ENCODE peak calls at places on chromosomes 13 and 19, in six cellular contexts. One of them, this sample, is unnamed.

GRCh38 chr13:44093607-44094583 is 214.2 kb downstream of the LACC1 start:
- DNase-seq in dorsolateral prefrontal cortex: no peak
- DNase-seq in BJ: no peak
- DNase-seq in A549: no peak
- DNase-seq in AG04450: no peak
- DNase-seq in CD8-positive, alpha-beta T cell: no peak
- DNase-seq in this sample: no peak

GRCh38 chr13:51494151-51494550 is 41.3 kb upstream of the INTS6 start:
- DNase-seq in dorsolateral prefrontal cortex: no peak
- DNase-seq in BJ: no peak
- DNase-seq in A549: no peak
- DNase-seq in AG04450: no peak
- DNase-seq in CD8-positive, alpha-beta T cell: no peak
- DNase-seq in this sample: peak

GRCh38 chr19:7994114-7994513 is 11.3 kb downstream of the ELAVL1 start:
- DNase-seq in dorsolateral prefrontal cortex: no peak
- DNase-seq in BJ: no peak
- DNase-seq in A549: no peak
- DNase-seq in AG04450: no peak
- DNase-seq in CD8-positive, alpha-beta T cell: no peak
- DNase-seq in this sample: no peak

GRCh38 chr19:23957660-23958281 is 43.1 kb downstream of the ZNF726 start:
- DNase-seq in dorsolateral prefrontal cortex: no peak
- DNase-seq in BJ: peak
- DNase-seq in A549: no peak
- DNase-seq in AG04450: peak
- DNase-seq in CD8-positive, alpha-beta T cell: no peak
- DNase-seq in this sample: peak

GRCh38 chr13:24328145-24328544 is 18.8 kb downstream of the C1QTNF9 start:
- DNase-seq in dorsolateral prefrontal cortex: no peak
- DNase-seq in BJ: no peak
- DNase-seq in A549: no peak
- DNase-seq in AG04450: no peak
- DNase-seq in CD8-positive, alpha-beta T cell: no peak
- DNase-seq in this sample: no peak

GRCh38 chr19:38466050-38466449 is 32.6 kb downstream of the RYR1 start:
- DNase-seq in dorsolateral prefrontal cortex: no peak
- DNase-seq in BJ: no peak
- DNase-seq in A549: no peak
- DNase-seq in AG04450: no peak
- DNase-seq in CD8-positive, alpha-beta T cell: no peak
- DNase-seq in this sample: no peak

GRCh38 chr19:1389033-1389940 is 5.6 kb downstream of the NDUFS7 start:
- DNase-seq in dorsolateral prefrontal cortex: peak
- DNase-seq in BJ: no peak
- DNase-seq in A549: no peak
- DNase-seq in AG04450: no peak
- DNase-seq in CD8-positive, alpha-beta T cell: no peak
- DNase-seq in this sample: no peak

GRCh38 chr19:21141787-21142464 is at the start of gene ZNF431:
- DNase-seq in dorsolateral prefrontal cortex: peak
- DNase-seq in BJ: peak
- DNase-seq in A549: peak
- DNase-seq in AG04450: peak
- DNase-seq in CD8-positive, alpha-beta T cell: peak
- DNase-seq in this sample: peak

GRCh38 chr19:32519023-32519422 is 62.0 kb upstream of the PDCD5 start:
- DNase-seq in dorsolateral prefrontal cortex: no peak
- DNase-seq in BJ: no peak
- DNase-seq in A549: no peak
- DNase-seq in AG04450: no peak
- DNase-seq in CD8-positive, alpha-beta T cell: no peak
- DNase-seq in this sample: no peak

GRCh38 chr13:106213028-106213427 is 322.4 kb downstream of the EFNB2 start:
- DNase-seq in dorsolateral prefrontal cortex: no peak
- DNase-seq in BJ: no peak
- DNase-seq in A549: no peak
- DNase-seq in AG04450: no peak
- DNase-seq in CD8-positive, alpha-beta T cell: no peak
- DNase-seq in this sample: no peak

GRCh38 chr13:38350114-38350617 is 515 bp downstream of the UFM1 start:
- DNase-seq in dorsolateral prefrontal cortex: no peak
- DNase-seq in BJ: no peak
- DNase-seq in A549: peak
- DNase-seq in AG04450: no peak
- DNase-seq in CD8-positive, alpha-beta T cell: peak
- DNase-seq in this sample: peak

GRCh38 chr13:47133024-47133445 is 236.2 kb upstream of the HTR2A start:
- DNase-seq in dorsolateral prefrontal cortex: no peak
- DNase-seq in BJ: no peak
- DNase-seq in A549: no peak
- DNase-seq in AG04450: no peak
- DNase-seq in CD8-positive, alpha-beta T cell: no peak
- DNase-seq in this sample: no peak

GRCh38 chr13:34070544-34071303 is 252.8 kb downstream of the RFC3 start:
- DNase-seq in dorsolateral prefrontal cortex: no peak
- DNase-seq in BJ: no peak
- DNase-seq in A549: no peak
- DNase-seq in AG04450: no peak
- DNase-seq in CD8-positive, alpha-beta T cell: no peak
- DNase-seq in this sample: no peak

GRCh38 chr19:21322528-21322927 is 6.7 kb downstream of the ZNF708 start:
- DNase-seq in dorsolateral prefrontal cortex: peak
- DNase-seq in BJ: no peak
- DNase-seq in A549: no peak
- DNase-seq in AG04450: no peak
- DNase-seq in CD8-positive, alpha-beta T cell: no peak
- DNase-seq in this sample: no peak

GRCh38 chr19:41332000-41332399 is 21.7 kb downstream of the TGFB1 start:
- DNase-seq in dorsolateral prefrontal cortex: no peak
- DNase-seq in BJ: no peak
- DNase-seq in A549: no peak
- DNase-seq in AG04450: no peak
- DNase-seq in CD8-positive, alpha-beta T cell: no peak
- DNase-seq in this sample: no peak

DNA sequence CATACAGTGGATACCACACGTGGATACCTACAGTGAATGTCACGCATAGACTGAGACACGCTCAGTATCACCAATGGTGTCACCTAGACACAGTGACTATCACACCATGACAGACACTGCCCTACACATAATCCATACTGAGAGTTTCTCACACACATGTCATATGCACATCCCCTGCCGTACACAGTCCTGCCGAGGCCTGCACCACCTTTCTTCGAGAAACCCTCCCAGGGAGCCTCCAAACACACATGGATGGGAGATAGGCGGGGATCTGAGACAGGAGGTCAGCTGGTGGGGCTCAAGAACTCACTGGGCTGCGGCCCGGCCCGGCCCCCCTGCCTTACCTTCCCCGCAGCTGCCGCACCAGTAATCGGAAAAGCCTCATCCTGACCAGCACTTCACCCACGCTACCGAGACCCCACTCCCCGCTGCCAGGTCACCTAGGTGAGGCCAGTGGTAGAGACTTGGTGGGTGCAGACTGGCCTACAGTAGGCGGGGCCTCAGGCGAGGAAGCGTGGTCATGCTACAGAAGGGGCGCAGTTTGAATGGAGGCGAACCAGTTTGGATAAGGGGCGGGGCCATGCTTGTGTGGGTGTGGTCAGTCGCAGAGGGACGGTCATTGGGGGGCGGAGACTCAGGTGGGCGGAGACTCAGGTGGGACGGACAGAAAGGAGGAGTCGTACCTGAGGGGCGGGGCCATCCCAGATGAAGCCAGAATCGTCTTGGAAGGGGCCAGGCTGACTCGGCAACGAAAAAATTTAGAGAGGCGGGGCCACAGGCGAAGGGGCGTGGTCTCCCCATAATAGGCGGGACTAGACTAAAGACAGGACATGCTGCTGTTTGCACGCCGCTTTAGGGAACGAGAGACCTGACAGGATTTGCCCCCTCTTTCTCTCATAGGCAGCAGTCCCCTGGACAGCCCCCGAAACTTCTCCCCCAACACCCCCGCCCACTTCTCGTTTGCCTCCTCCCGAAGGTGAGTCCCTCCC is 2.1 kb downstream of the MAST1 start:
- DNase-seq in dorsolateral prefrontal cortex: no peak
- DNase-seq in BJ: peak
- DNase-seq in A549: no peak
- DNase-seq in AG04450: no peak
- DNase-seq in CD8-positive, alpha-beta T cell: no peak
- DNase-seq in this sample: peak
- H3K4me3 ChIP-seq in dorsolateral prefrontal cortex: peak
- H3K4me3 ChIP-seq in BJ: peak
- H3K4me3 ChIP-seq in A549: no peak
- H3K4me3 ChIP-seq in AG04450: peak
- H3K4me3 ChIP-seq in CD8-positive, alpha-beta T cell: no peak
- H3K4me3 ChIP-seq in this sample: peak

GRCh38 chr19:44907613-44908012 is 2.0 kb downstream of the APOE start:
- DNase-seq in dorsolateral prefrontal cortex: no peak
- DNase-seq in BJ: no peak
- DNase-seq in A549: no peak
- DNase-seq in AG04450: no peak
- DNase-seq in CD8-positive, alpha-beta T cell: no peak
- DNase-seq in this sample: no peak

GRCh38 chr19:44903602-44904425 is 1.8 kb upstream of the APOE start:
- DNase-seq in dorsolateral prefrontal cortex: peak
- DNase-seq in BJ: no peak
- DNase-seq in A549: peak
- DNase-seq in AG04450: no peak
- DNase-seq in CD8-positive, alpha-beta T cell: peak
- DNase-seq in this sample: no peak

GRCh38 chr19:44905437-44906160 is at the start of gene APOE:
- DNase-seq in dorsolateral prefrontal cortex: no peak
- DNase-seq in BJ: no peak
- DNase-seq in A549: no peak
- DNase-seq in AG04450: no peak
- DNase-seq in CD8-positive, alpha-beta T cell: no peak
- DNase-seq in this sample: no peak

GRCh38 chr19:44903216-44903601 is 2.4 kb upstream of the APOE start:
- DNase-seq in dorsolateral prefrontal cortex: no peak
- DNase-seq in BJ: no peak
- DNase-seq in A549: no peak
- DNase-seq in AG04450: no peak
- DNase-seq in CD8-positive, alpha-beta T cell: no peak
- DNase-seq in this sample: no peak

GRCh38 chr19:44904426-44904994 is 1.1 kb upstream of the APOE start:
- DNase-seq in dorsolateral prefrontal cortex: no peak
- DNase-seq in BJ: no peak
- DNase-seq in A549: no peak
- DNase-seq in AG04450: no peak
- DNase-seq in CD8-positive, alpha-beta T cell: no peak
- DNase-seq in this sample: no peak
- TF ChIP-seq CTCF in dorsolateral prefrontal cortex: peak
- TF ChIP-seq CTCF in BJ: peak
- TF ChIP-seq CTCF in A549: peak
- TF ChIP-seq CTCF in AG04450: peak
- TF ChIP-seq CTCF in CD8-positive, alpha-beta T cell: no peak
- TF ChIP-seq CTCF in this sample: peak

GRCh38 chr19:45601115-45601514 is 897 bp downstream of the GPR4 start:
- DNase-seq in dorsolateral prefrontal cortex: no peak
- DNase-seq in BJ: no peak
- DNase-seq in A549: no peak
- DNase-seq in AG04450: no peak
- DNase-seq in CD8-positive, alpha-beta T cell: no peak
- DNase-seq in this sample: no peak
- H3K4me3 ChIP-seq in dorsolateral prefrontal cortex: peak
- H3K4me3 ChIP-seq in BJ: no peak
- H3K4me3 ChIP-seq in A549: no peak
- H3K4me3 ChIP-seq in AG04450: no peak
- H3K4me3 ChIP-seq in CD8-positive, alpha-beta T cell: no peak
- H3K4me3 ChIP-seq in this sample: no peak

GRCh38 chr19:10158485-10158884 is 36.3 kb downstream of the DNMT1 start:
- DNase-seq in dorsolateral prefrontal cortex: no peak
- DNase-seq in BJ: no peak
- DNase-seq in A549: no peak
- DNase-seq in AG04450: no peak
- DNase-seq in CD8-positive, alpha-beta T cell: no peak
- DNase-seq in this sample: no peak
- TF ChIP-seq CTCF in dorsolateral prefrontal cortex: no peak
- TF ChIP-seq CTCF in BJ: no peak
- TF ChIP-seq CTCF in A549: no peak
- TF ChIP-seq CTCF in AG04450: no peak
- TF ChIP-seq CTCF in CD8-positive, alpha-beta T cell: no peak
- TF ChIP-seq CTCF in this sample: no peak

DNA sequence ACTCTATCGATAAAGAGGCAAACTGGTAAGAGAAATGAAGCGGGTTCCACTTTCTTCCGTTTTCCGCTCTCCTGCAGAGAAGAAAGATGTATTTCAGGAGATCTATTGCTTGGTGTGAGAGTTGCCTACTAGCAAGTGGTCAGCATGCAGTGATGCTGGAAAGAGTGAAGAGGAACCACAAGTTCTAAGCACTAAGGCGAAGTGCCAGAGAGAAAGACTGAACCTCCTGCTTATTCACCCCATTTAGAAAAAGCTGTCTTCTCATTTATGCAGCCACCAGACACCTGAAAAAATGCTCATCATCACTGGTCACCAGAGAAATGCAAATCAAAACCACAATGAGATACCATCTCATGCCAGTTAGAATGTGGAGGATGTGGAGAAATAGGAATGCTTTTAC is 78.7 kb upstream of the GPC6 start:
- DNase-seq in dorsolateral prefrontal cortex: no peak
- DNase-seq in BJ: no peak
- DNase-seq in A549: no peak
- DNase-seq in AG04450: no peak
- DNase-seq in CD8-positive, alpha-beta T cell: no peak
- DNase-seq in this sample: no peak
- H3K4me3 ChIP-seq in dorsolateral prefrontal cortex: no peak
- H3K4me3 ChIP-seq in BJ: no peak
- H3K4me3 ChIP-seq in A549: no peak
- H3K4me3 ChIP-seq in AG04450: no peak
- H3K4me3 ChIP-seq in CD8-positive, alpha-beta T cell: no peak
- H3K4me3 ChIP-seq in this sample: no peak

GRCh38 chr19:48639483-48640375 is 2.5 kb upstream of the DBP start:
- DNase-seq in dorsolateral prefrontal cortex: no peak
- DNase-seq in BJ: no peak
- DNase-seq in A549: no peak
- DNase-seq in AG04450: no peak
- DNase-seq in CD8-positive, alpha-beta T cell: no peak
- DNase-seq in this sample: no peak

GRCh38 chr19:48637449-48637947 is 319 bp upstream of the DBP start:
- DNase-seq in dorsolateral prefrontal cortex: peak
- DNase-seq in BJ: peak
- DNase-seq in A549: peak
- DNase-seq in AG04450: peak
- DNase-seq in CD8-positive, alpha-beta T cell: peak
- DNase-seq in this sample: peak

GRCh38 chr19:48636859-48637448 is at the start of gene DBP:
- DNase-seq in dorsolateral prefrontal cortex: no peak
- DNase-seq in BJ: no peak
- DNase-seq in A549: peak
- DNase-seq in AG04450: no peak
- DNase-seq in CD8-positive, alpha-beta T cell: no peak
- DNase-seq in this sample: no peak

GRCh38 chr19:48638831-48639381 is 1.7 kb upstream of the DBP start:
- DNase-seq in dorsolateral prefrontal cortex: no peak
- DNase-seq in BJ: no peak
- DNase-seq in A549: no peak
- DNase-seq in AG04450: no peak
- DNase-seq in CD8-positive, alpha-beta T cell: no peak
- DNase-seq in this sample: no peak

GRCh38 chr19:48637948-48638830 is 1.0 kb upstream of the DBP start:
- DNase-seq in dorsolateral prefrontal cortex: peak
- DNase-seq in BJ: peak
- DNase-seq in A549: peak
- DNase-seq in AG04450: peak
- DNase-seq in CD8-positive, alpha-beta T cell: peak
- DNase-seq in this sample: peak
- TF ChIP-seq CTCF in dorsolateral prefrontal cortex: no peak
- TF ChIP-seq CTCF in BJ: peak
- TF ChIP-seq CTCF in A549: no peak
- TF ChIP-seq CTCF in AG04450: peak
- TF ChIP-seq CTCF in CD8-positive, alpha-beta T cell: no peak
- TF ChIP-seq CTCF in this sample: peak

GRCh38 chr19:6088677-6089063 is 21.6 kb downstream of the RFX2 start:
- DNase-seq in dorsolateral prefrontal cortex: no peak
- DNase-seq in BJ: no peak
- DNase-seq in A549: no peak
- DNase-seq in AG04450: no peak
- DNase-seq in CD8-positive, alpha-beta T cell: no peak
- DNase-seq in this sample: no peak
- H3K4me3 ChIP-seq in dorsolateral prefrontal cortex: no peak
- H3K4me3 ChIP-seq in BJ: no peak
- H3K4me3 ChIP-seq in A549: no peak
- H3K4me3 ChIP-seq in AG04450: no peak
- H3K4me3 ChIP-seq in CD8-positive, alpha-beta T cell: no peak
- H3K4me3 ChIP-seq in this sample: no peak